ENCODE peak calls at places on chromosomes 3 and 15, in six cellular contexts. H is neural progenitor cell, C is fibroblast of lung, G is HCT116, Y is K562, F is DND-41. A is an unnamed sample.

GRCh38 chr3:195403244-195403643 is 39.6 kb downstream of the ACAP2 start:
- DNase-seq in H (no peak), C (no peak), G (no peak), Y (no peak), F (no peak), A (no peak)

GRCh38 chr3:52313774-52314188 is 2.3 kb upstream of the DNAH1 start:
- DNase-seq in H (no peak), C (peak; percentile 38), G (no peak), Y (peak; percentile 24), F (no peak), A (peak; percentile 24)

GRCh38 chr3:65548848-65549625 is 489.7 kb downstream of the MAGI1 start:
- DNase-seq in H (peak; percentile 71), C (peak; percentile 33), G (no peak), Y (no peak), F (no peak), A (no peak)

GRCh38 chr3:45688194-45688881 is 858 bp upstream of the SACM1L start:
- DNase-seq in H (peak; percentile 81), C (peak; percentile 22), G (no peak), Y (peak; percentile 82), F (peak; percentile 64), A (no peak)

GRCh38 chr3:158430448-158430847 is 140.5 kb upstream of the MLF1 start:
- DNase-seq in H (no peak), C (peak; percentile 2), G (no peak), Y (no peak), F (no peak), A (no peak)

GRCh38 chr3:127036209-127037020 is 53.5 kb downstream of the PLXNA1 start:
- DNase-seq in H (no peak), C (no peak), G (no peak), Y (peak; percentile 28), F (no peak), A (no peak)

GRCh38 chr3:126245811-126246727 is 65.7 kb upstream of the ALDH1L1 start:
- DNase-seq in H (peak; percentile 72), C (peak; percentile 38), G (peak; percentile 39), Y (peak; percentile 51), F (peak; percentile 43), A (no peak)

GRCh38 chr3:120170223-120170622 is 76.0 kb upstream of the GSK3B start:
- DNase-seq in H (no peak), C (peak; percentile 81), G (peak; percentile 64), Y (no peak), F (no peak), A (peak; percentile 68)

GRCh38 chr3:168884353-168884903 is 779.1 kb downstream of the MECOM start:
- DNase-seq in H (no peak), C (peak; percentile 95), G (no peak), Y (no peak), F (no peak), A (peak; percentile 93)

GRCh38 chr15:85361306-85361705 is 19.1 kb upstream of the AKAP13 start:
- DNase-seq in H (no peak), C (no peak), G (no peak), Y (no peak), F (no peak), A (no peak)

GRCh38 chr3:99499235-99499798 is 139.1 kb upstream of the COL8A1 start:
- DNase-seq in H (peak; percentile 52), C (peak; percentile 54), G (peak; percentile 21), Y (peak; percentile 16), F (no peak), A (peak; percentile 34)

GRCh38 chr3:12460132-12460531 is 24.1 kb upstream of the TSEN2 start:
- DNase-seq in H (no peak), C (no peak), G (no peak), Y (no peak), F (no peak), A (no peak)

GRCh38 chr3:57974796-57975388 is 33.3 kb upstream of the FLNB start:
- DNase-seq in H (no peak), C (peak; percentile 99), G (peak; percentile 83), Y (peak; percentile 51), F (no peak), A (peak; percentile 98)

GRCh38 chr3:170228093-170228766 is 6.0 kb downstream of the PRKCI start:
- DNase-seq in H (no peak), C (peak; percentile 49), G (no peak), Y (no peak), F (no peak), A (peak; percentile 30)

GRCh38 chr3:134344560-134344959 is 29.7 kb downstream of the AMOTL2 start:
- DNase-seq in H (no peak), C (no peak), G (no peak), Y (no peak), F (no peak), A (no peak)

GRCh38 chr3:46553154-46553553 is 12.9 kb downstream of the LRRC2 start:
- DNase-seq in H (no peak), C (no peak), G (no peak), Y (no peak), F (no peak), A (no peak)

GRCh38 chr3:122005033-122005565 is 16.9 kb downstream of the ILDR1 start:
- DNase-seq in H (no peak), C (no peak), G (no peak), Y (peak; percentile 47), F (no peak), A (no peak)

GRCh38 chr3:122003112-122003511 is 18.9 kb downstream of the ILDR1 start:
- DNase-seq in H (no peak), C (no peak), G (no peak), Y (no peak), F (no peak), A (no peak)

GRCh38 chr3:122001892-122002291 is 20.2 kb downstream of the ILDR1 start:
- DNase-seq in H (no peak), C (no peak), G (no peak), Y (no peak), F (no peak), A (no peak)

GRCh38 chr3:122004123-122004522 is 17.9 kb downstream of the ILDR1 start:
- DNase-seq in H (no peak), C (no peak), G (no peak), Y (no peak), F (no peak), A (no peak)

DNA sequence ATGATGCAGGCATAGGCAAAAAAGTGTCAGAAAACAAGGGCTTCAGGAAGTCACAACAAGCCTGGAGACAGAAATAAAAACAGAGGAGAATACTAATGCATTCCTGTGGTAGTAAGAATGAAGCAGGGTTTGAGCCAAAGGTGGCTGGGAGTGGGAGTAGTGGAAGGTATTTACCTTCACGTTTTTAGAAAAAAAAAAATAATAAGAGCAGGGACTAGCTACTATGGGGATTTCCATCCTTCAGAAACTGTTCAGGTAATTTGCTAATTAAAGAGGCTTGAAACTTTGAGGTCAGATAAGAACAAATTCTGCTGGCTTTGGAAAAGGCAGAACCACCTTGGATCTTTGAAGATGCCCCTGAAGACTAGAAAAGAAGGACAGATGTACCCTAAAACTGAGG is 18.5 kb downstream of the ILDR1 start:
- DNase-seq in H (no peak), C (peak; percentile 20), G (no peak), Y (no peak), F (no peak), A (no peak)
- H3K9ac ChIP-seq in H (no peak overlapping the region), C (no peak overlapping the region), G (no peak overlapping the region), Y (no peak overlapping the region), F (no peak overlapping the region), A (no peak overlapping the region)

DNA sequence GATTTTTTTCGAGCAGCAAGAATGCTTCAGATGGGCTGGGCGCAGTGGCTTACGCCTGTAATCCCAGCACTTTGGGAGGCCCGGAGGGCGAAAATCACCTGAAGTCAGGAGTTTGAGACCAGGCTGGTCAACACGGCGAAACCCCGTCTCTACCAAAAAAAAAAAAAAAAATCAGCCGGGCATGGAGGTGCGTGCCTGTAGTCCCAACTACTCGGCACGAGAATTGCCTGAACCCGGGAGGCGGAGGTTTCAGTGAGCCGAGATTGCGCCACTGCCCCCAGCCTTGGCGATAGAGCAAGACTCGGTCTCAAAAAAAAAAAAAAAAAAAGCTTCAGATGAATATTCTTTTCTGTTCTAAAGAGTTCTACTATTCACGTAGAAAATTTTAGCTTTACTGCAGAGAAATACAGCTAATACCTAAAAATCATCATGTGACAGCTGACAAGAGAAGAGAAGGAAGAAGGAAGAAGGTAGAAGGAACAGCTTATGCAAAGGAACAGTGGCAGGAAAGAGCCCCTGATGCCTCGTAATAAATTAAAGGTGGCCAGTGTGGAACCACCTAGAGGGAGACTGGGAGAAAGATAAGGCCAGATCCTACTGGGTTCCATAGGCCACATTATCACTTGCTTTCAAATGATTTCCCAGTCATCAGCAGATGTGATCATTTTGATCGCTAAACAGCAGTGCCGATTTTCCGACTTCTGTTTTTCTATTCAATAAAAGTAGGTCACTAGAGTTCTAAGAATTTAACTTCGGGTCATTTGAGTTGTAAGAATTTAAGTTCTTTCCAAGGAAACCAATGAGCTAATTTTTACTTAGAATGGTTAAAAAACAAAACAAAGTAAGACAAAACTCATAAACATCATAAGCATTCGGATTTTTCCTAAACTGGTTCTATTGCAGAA is 1.5 kb downstream of the CMTM6 start:
- DNase-seq in H (no peak), C (no peak), G (no peak), Y (no peak), F (no peak), A (no peak)
- H3K4me3 ChIP-seq in H (peak overlapping the region; percentile 97), C (peak overlapping the region; percentile 90), G (peak overlapping the region; percentile 89), Y (peak overlapping the region; percentile 94), F (peak overlapping the region; percentile 99), A (peak overlapping the region; percentile 98)

GRCh38 chr15:82093325-82093724 is 47.5 kb upstream of the MEX3B start:
- DNase-seq in H (no peak), C (no peak), G (no peak), Y (no peak), F (no peak), A (no peak)

GRCh38 chr15:82095803-82096202 is 50.0 kb upstream of the MEX3B start:
- DNase-seq in H (no peak), C (no peak), G (no peak), Y (no peak), F (no peak), A (no peak)

GRCh38 chr15:82093774-82094211 is 48.0 kb upstream of the MEX3B start:
- DNase-seq in H (no peak), C (peak; percentile 93), G (no peak), Y (peak; percentile 78), F (no peak), A (peak; percentile 89)

GRCh38 chr15:82086243-82086995 is 40.6 kb upstream of the MEX3B start:
- DNase-seq in H (no peak), C (no peak), G (no peak), Y (peak; percentile 49), F (no peak), A (no peak)

GRCh38 chr15:82091636-82092140 is 45.9 kb upstream of the MEX3B start:
- DNase-seq in H (no peak), C (no peak), G (no peak), Y (no peak), F (no peak), A (no peak)
- TF ChIP-seq EZH2 in H (no peak), C (no peak), G (no peak), Y (no peak), F (no peak), A (no peak)

GRCh38 chr3:50350527-50351317 is at the start of the genes CYB561D2 and NPRL2:
- DNase-seq in H (peak; percentile 95), C (peak; percentile 92), G (peak; percentile 89), Y (peak; percentile 90), F (peak; percentile 99), A (peak; percentile 87)

GRCh38 chr3:50352762-50353161 is 2.1 kb downstream of the CYB561D2 start:
- DNase-seq in H (no peak), C (no peak), G (no peak), Y (no peak), F (no peak), A (no peak)

GRCh38 chr3:50353231-50354004 is 2.8 kb downstream of the CYB561D2 start:
- DNase-seq in H (no peak), C (no peak), G (no peak), Y (no peak), F (no peak), A (no peak)

GRCh38 chr3:50350213-50350526 is 405 bp downstream of the NPRL2 start:
- DNase-seq in H (no peak), C (no peak), G (no peak), Y (no peak), F (no peak), A (no peak)

GRCh38 chr3:50351318-50351687 is 641 bp downstream of the CYB561D2 start:
- DNase-seq in H (no peak), C (no peak), G (no peak), Y (no peak), F (no peak), A (no peak)
- H3K9ac ChIP-seq in H (no peak overlapping the region), C (no peak overlapping the region), G (peak overlapping the region; percentile 72), Y (peak overlapping the region; percentile 73), F (peak overlapping the region; percentile 61), A (peak overlapping the region; percentile 85)

A was measured in astrocyte.